ENCODE peak calls at places on chromosomes 16 and 17, in nine cellular contexts. K, O, Z, L, N, X, J, D and I are unnamed samples.

GRCh38 chr17:40091691-40092397 is 8.5 kb downstream of the NR1D1 start:
- DNase-seq in L (no peak), D (no peak), K (no peak), J (no peak), Z (no peak), O (no peak), X (no peak), N (peak), I (no peak)

GRCh38 chr16:61858996-61859395 is 177.2 kb downstream of the CDH8 start:
- DNase-seq in X (peak), K (no peak), O (peak), Z (no peak), J (no peak), L (peak), D (no peak), N (no peak), I (no peak)

GRCh38 chr17:40843242-40843641 is 20.8 kb upstream of the KRT10 start:
- DNase-seq in D (no peak), J (no peak), N (no peak), O (no peak), K (no peak), L (no peak), Z (no peak), X (no peak), I (no peak)

GRCh38 chr17:76141212-76142043 is at the start of gene FOXJ1:
- DNase-seq in D (peak), K (peak), Z (peak), O (peak), X (peak), J (peak), N (peak), L (peak), I (peak)

GRCh38 chr17:80290199-80290598 is 29.5 kb downstream of the RNF213 start:
- DNase-seq in L (no peak), J (no peak), K (no peak), N (no peak), D (no peak), O (no peak), Z (no peak), X (no peak), I (no peak)

GRCh38 chr17:38605852-38606645 is at the start of gene SRCIN1:
- DNase-seq in Z (no peak), O (no peak), K (peak), X (no peak), J (no peak), L (no peak), D (peak), N (peak), I (no peak)

GRCh38 chr17:6476834-6477210 is 32.6 kb downstream of the PIMREG start:
- DNase-seq in Z (no peak), O (no peak), K (no peak), N (no peak), D (no peak), X (no peak), J (no peak), L (no peak), I (no peak)

GRCh38 chr17:9125722-9126121 is 104.4 kb downstream of the NTN1 start:
- DNase-seq in N (no peak), K (no peak), L (no peak), O (no peak), Z (no peak), D (no peak), X (no peak), J (no peak), I (no peak)

GRCh38 chr17:74241434-74241833 is 28.1 kb downstream of the TTYH2 start:
- DNase-seq in D (no peak), X (no peak), K (no peak), L (no peak), N (no peak), O (no peak), Z (no peak), J (peak), I (no peak)